ENCODE peak calls at places on chromosomes 13 and 19, in four cellular contexts. D is transverse colon, K is A549, C is breast epithelium. W is an unnamed sample.

GRCh38 chr19:35717665-35718344 is at the start of gene KMT2B:
- DNase-seq in D (peak), K (peak), C (no peak), W (no peak)

GRCh38 chr13:39148513-39148961 is 110.3 kb downstream of the NHLRC3 start:
- DNase-seq in D (no peak), K (no peak), C (no peak), W (no peak)

GRCh38 chr19:37551123-37551993 is 43.2 kb downstream of the ZNF571 start:
- DNase-seq in D (peak), K (no peak), C (no peak), W (no peak)

GRCh38 chr13:97212540-97213146 is 9.5 kb upstream of the MBNL2 start:
- DNase-seq in D (peak), K (peak), C (no peak), W (no peak)

GRCh38 chr19:48158210-48158790 is 11.8 kb downstream of the LIG1 start:
- DNase-seq in D (no peak), K (no peak), C (no peak), W (no peak)

GRCh38 chr13:110258876-110259631 is 47.9 kb downstream of the COL4A1 start:
- DNase-seq in D (no peak), K (no peak), C (no peak), W (no peak)

GRCh38 chr13:46551410-46552301 is 1.3 kb upstream of the LRCH1 start:
- DNase-seq in D (peak), K (peak), C (peak), W (peak)

GRCh38 chr13:29000802-29001201 is 180.7 kb downstream of the MTUS2 start:
- DNase-seq in D (no peak), K (no peak), C (no peak), W (no peak)

GRCh38 chr13:26538363-26539317 is 18.8 kb upstream of the WASF3 start:
- DNase-seq in D (no peak), K (no peak), C (no peak), W (no peak)

GRCh38 chr19:35069706-35070105 is 28.2 kb downstream of the HPN start:
- DNase-seq in D (no peak), K (no peak), C (no peak), W (no peak)

GRCh38 chr19:48630289-48631036 is 6.7 kb downstream of the DBP start:
- DNase-seq in D (peak), K (no peak), C (no peak), W (peak)

GRCh38 chr13:58823701-58824100 is 1192.2 kb downstream of the PCDH17 start:
- DNase-seq in D (no peak), K (no peak), C (no peak), W (no peak)

GRCh38 chr13:37914781-37915391 is 45.3 kb upstream of the TRPC4 start:
- DNase-seq in D (no peak), K (no peak), C (no peak), W (no peak)

GRCh38 chr19:15298847-15299567 is 33.3 kb downstream of the BRD4 start:
- DNase-seq in D (no peak), K (no peak), C (no peak), W (no peak)

GRCh38 chr13:78999494-78999893 is 340.5 kb upstream of the OBI1 start:
- DNase-seq in D (no peak), K (no peak), C (no peak), W (no peak)

GRCh38 chr13:58097831-58098230 is 466.3 kb downstream of the PCDH17 start:
- DNase-seq in D (no peak), K (no peak), C (no peak), W (no peak)

GRCh38 chr13:109816112-109816978 is 30.0 kb upstream of the IRS2 start:
- DNase-seq in D (no peak), K (no peak), C (no peak), W (no peak)

GRCh38 chr19:54315956-54316355 is 3.0 kb upstream of the LILRA5 start:
- DNase-seq in D (no peak), K (no peak), C (no peak), W (no peak)

GRCh38 chr19:31675187-31675913 is 326.1 kb upstream of the TSHZ3 start:
- DNase-seq in D (no peak), K (no peak), C (no peak), W (no peak)

GRCh38 chr13:41049480-41049879 is 11.8 kb upstream of the WBP4 start:
- DNase-seq in D (no peak), K (no peak), C (no peak), W (no peak)

GRCh38 chr19:18743281-18743825 is 47.8 kb downstream of the COMP start:
- DNase-seq in D (peak), K (no peak), C (no peak), W (peak)

GRCh38 chr13:98405107-98405571 is 171.8 kb downstream of the STK24 start:
- DNase-seq in D (no peak), K (no peak), C (no peak), W (no peak)

GRCh38 chr13:51646041-51646670 is 61.9 kb downstream of the WDFY2 start:
- DNase-seq in D (no peak), K (no peak), C (no peak), W (no peak)

GRCh38 chr13:102825921-102826706 is 19.7 kb upstream of the ERCC5 start:
- DNase-seq in D (no peak), K (no peak), C (no peak), W (no peak)

GRCh38 chr13:53001871-53002270 is 26.7 kb upstream of the OLFM4 start:
- DNase-seq in D (no peak), K (no peak), C (no peak), W (no peak)

GRCh38 chr13:21606251-21606650 is 2.3 kb upstream of the MICU2 start:
- DNase-seq in D (no peak), K (no peak), C (no peak), W (no peak)

GRCh38 chr19:18762125-18763023 is 28.7 kb downstream of the COMP start:
- DNase-seq in D (peak), K (no peak), C (peak), W (peak)

GRCh38 chr13:44305845-44306244 is 67.8 kb upstream of the SERP2 start:
- DNase-seq in D (no peak), K (no peak), C (no peak), W (no peak)

GRCh38 chr19:10417598-10418280 is 2.6 kb upstream of the PDE4A start:
- DNase-seq in D (no peak), K (no peak), C (no peak), W (no peak)

DNA sequence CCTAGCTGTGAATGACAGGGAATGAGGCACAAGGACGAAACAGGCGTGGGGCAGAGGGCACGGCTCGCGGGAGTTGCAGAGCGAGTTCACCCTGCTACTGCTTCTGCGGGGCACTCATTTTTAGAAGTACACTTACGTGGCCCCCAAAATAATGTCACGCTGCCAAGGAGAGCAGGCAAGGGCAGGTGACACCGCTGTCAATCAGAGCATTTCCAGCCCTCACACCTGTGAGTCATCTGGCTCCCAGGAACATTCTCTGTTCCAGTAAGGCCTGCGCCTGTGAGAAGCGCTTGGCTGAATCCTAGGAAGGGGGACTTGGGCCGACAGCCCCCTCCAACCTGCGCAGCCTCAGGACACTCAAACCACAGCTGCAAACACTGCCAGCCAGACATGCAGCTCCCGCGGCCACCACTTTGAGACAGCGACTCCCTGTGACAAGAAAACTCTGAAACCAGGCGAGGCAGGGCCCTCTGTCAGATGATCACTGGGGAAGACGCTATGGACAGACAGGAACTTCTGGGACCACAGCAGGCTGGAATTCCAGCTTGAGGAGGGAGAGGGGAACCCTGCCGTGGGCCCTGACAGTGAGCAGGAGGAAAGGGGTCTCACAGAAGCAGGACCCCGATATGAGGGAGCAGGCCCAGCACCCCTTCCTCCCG is 12.7 kb downstream of the DOT1L start:
- DNase-seq in D (no peak), K (no peak), C (no peak), W (peak)
- TF ChIP-seq POLR2A in D (no peak), K (no peak), C (no peak), W (no peak)

GRCh38 chr19:17512574-17512939 is 1.1 kb downstream of the PGLS start:
- DNase-seq in D (peak), K (no peak), C (no peak), W (no peak)

GRCh38 chr19:17515408-17516149 is 4.1 kb downstream of the PGLS start:
- DNase-seq in D (no peak), K (no peak), C (no peak), W (peak)

GRCh38 chr19:17513801-17514200 is 2.4 kb downstream of the PGLS start:
- DNase-seq in D (no peak), K (no peak), C (no peak), W (no peak)

GRCh38 chr19:17510220-17510993 is 1.0 kb upstream of the PGLS start:
- DNase-seq in D (no peak), K (no peak), C (no peak), W (no peak)

GRCh38 chr19:17511724-17512573 is 500 bp downstream of the PGLS start:
- DNase-seq in D (peak), K (peak), C (peak), W (peak)
- TF ChIP-seq POLR2A in D (peak), K (peak), C (no peak), W (no peak)

GRCh38 chr13:34578471-34578870 is 363.6 kb upstream of the NBEA start:
- DNase-seq in D (no peak), K (peak), C (peak), W (no peak)
- TF ChIP-seq POLR2A in D (no peak), K (no peak), C (no peak), W (no peak)

GRCh38 chr19:6416658-6417405 is 7.8 kb downstream of the KHSRP start:
- DNase-seq in D (no peak), K (no peak), C (no peak), W (no peak)

GRCh38 chr19:6421075-6422014 is 3.3 kb downstream of the KHSRP start:
- DNase-seq in D (no peak), K (no peak), C (no peak), W (no peak)

GRCh38 chr19:6417713-6418561 is 6.7 kb downstream of the KHSRP start:
- DNase-seq in D (no peak), K (peak), C (no peak), W (peak)

GRCh38 chr19:6415592-6416190 is 8.9 kb downstream of the KHSRP start:
- DNase-seq in D (no peak), K (no peak), C (no peak), W (no peak)

DNA sequence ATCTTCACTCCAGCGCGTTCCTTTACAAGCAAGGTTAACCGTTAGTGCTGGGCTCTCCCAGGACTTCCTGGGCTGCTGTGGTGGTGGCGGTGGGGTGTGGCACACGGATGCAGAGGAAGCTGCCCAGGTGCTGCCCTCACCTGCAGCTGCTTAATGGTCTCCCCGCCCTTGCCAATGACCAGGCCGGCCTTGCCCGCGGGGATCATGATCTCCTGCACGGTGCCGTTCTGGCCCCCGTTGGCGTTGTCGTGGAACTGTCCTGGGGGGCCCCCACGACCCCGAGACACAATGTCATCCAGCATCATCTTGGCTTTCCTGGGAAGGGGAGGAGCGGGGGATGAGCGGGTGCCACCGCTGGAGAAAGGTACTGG is 6.1 kb downstream of the KHSRP start:
- DNase-seq in D (no peak), K (no peak), C (no peak), W (no peak)
- TF ChIP-seq POLR2A in D (no peak), K (no peak), C (no peak), W (no peak)

DNA sequence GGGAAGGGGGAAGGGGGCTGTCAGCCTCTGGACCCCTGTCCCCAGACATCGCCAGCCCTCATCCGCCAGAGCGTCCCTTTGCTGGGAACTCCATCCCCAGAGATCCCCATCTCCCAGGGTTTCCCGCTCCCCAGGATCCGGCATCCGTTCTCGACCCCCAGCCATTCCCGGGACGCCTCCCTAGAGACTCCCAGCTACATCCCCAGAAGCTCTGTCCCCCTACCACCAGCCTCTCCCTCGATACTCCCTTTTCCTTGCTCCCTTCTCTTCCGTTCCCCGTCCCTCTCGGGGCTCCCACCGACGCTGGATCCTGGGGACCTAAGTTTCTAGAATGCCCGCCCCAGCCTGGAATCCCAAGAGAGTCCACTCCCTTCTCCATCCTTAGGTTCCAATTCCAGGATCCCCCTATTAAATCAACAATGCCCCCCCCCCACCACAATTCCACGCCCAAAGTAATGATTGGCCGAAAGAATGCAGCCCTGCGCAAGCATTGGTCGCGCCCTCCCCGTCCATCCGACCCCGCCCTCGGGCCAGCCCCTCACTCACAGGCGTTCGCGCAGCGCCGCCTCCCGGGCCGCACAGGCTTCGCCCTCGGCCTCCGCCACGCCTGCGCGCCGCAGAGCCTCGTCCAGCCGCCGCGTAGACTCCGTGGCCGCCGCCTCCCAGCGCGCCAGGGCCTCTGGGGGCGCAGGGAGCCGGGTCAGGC is 3.2 kb downstream of the CCDC194 start:
- DNase-seq in D (peak), K (peak), C (peak), W (peak)
- TF ChIP-seq POLR2A in D (no peak), K (peak), C (no peak), W (no peak)

GRCh38 chr19:58516964-58517833 is 2.4 kb downstream of the ZBTB45 start:
- DNase-seq in D (no peak), K (no peak), C (no peak), W (no peak)
- TF ChIP-seq POLR2A in D (no peak), K (no peak), C (no peak), W (no peak)

DNA sequence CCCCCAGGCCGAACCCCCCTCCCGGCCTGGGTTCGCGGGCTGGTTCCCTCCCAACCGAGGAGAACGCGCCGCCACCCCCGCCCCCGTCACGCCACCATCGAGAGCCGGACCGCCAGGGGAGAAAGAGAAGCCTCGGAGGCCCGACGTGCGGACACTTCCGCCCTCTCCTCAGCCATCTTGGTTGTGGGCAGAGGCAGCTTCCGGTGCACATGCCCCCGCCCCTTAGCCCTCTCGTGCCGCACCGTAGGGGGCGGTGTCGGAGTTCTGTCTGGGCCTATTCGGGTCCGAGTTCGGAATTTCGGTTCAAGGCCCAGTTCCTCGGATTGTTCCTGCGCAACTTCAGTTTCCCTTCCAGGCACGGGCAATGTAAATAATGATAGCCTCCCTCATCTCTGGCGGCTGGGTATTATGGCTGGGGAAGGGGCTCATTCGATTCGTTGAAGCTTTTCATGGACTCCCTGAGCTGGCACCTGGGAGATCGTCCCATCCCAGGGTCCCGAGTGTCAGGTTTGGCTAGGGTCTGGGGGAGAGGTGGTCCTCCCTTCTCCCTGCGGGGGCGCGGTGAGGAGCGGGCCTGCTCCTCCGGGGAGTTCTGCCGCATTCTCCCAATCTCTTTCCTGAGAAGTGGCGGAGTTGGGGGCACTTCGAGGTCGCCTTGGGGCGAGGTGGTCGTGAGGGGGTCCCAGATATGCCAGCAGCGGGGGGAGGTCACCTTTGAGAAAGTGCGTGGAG is at the start of the genes IER2 and STX10:
- DNase-seq in D (peak), K (peak), C (peak), W (peak)
- TF ChIP-seq POLR2A in D (peak), K (peak), C (peak), W (peak)

DNA sequence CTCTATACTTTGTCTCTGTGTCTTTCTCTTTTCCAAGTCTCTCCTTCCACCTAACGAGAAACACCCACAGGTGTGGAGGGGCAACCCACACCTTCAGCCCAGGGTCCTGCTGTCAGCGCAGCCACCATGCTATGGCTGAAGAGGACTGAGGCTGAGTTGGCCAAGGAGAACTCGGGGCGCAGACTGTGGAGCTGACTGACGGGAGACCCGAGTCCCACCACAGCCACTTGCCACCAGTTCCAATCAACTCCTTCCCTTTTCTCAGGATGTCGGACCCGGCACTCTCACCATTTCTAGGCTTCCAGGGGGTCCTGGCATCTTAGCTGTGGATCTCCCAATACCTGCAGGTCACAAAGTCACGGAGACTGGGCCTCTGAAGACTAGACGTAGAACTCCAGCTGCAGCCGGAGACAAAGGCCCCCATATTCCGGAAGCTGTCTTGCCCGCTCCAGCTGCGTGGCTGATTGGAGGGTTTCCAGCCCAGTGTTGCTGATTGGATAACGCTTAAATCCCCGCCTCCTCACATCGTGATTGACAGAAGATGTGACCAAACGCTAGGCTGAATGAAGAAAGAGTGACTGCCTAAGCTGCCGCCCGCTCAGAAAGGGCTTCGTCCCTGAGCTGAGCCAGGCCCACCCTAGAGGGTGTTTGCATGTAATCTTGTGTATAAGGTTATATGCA is 63.6 kb downstream of the ZNF429 start:
- DNase-seq in D (peak), K (no peak), C (peak), W (peak)
- TF ChIP-seq POLR2A in D (no peak), K (no peak), C (no peak), W (peak)